ENCODE peak calls at places on chromosomes 5 and 9, in nine cellular contexts. B is heart left ventricle, Y is AG04449, E is astrocyte of the spinal cord, S is foreskin fibroblast, V is A549, O is bronchial epithelial cell, J is BE2C, C is mucosa of descending colon. T is an unnamed sample.
A peak's percentile ranks its signal among the peaks of the same experiment; 100 is the strongest.

GRCh38 chr5:95664204-95664786 is 17.7 kb downstream of the RFESD start:
- DNase-seq in B (no peak), Y (no peak), E (peak; percentile 69), S (peak; percentile 65), V (no peak), O (peak; percentile 58), J (peak; percentile 24), C (no peak), T (no peak)

GRCh38 chr5:14708551-14708950 is 44.0 kb downstream of the OTULIN start:
- DNase-seq in B (no peak), Y (no peak), E (no peak), S (no peak), V (no peak), O (no peak), J (no peak), C (no peak), T (no peak)

GRCh38 chr5:174311531-174312269 is 266.2 kb downstream of the NSG2 start:
- DNase-seq in B (peak; percentile 78), Y (no peak), E (peak; percentile 39), S (peak; percentile 71), V (peak; percentile 61), O (no peak), J (peak; percentile 92), C (peak; percentile 60), T (no peak)

GRCh38 chr9:137632432-137633161 is 13.8 kb downstream of the EHMT1 start:
- DNase-seq in B (no peak), Y (no peak), E (no peak), S (peak; percentile 49), V (no peak), O (no peak), J (no peak), C (peak; percentile 31), T (no peak)

GRCh38 chr5:59528226-59528862 is 365.2 kb downstream of the PDE4D start:
- DNase-seq in B (no peak), Y (no peak), E (no peak), S (peak; percentile 39), V (no peak), O (no peak), J (no peak), C (no peak), T (no peak)

GRCh38 chr9:28956111-28956880 is 1383.0 kb upstream of the C9orf72 start:
- DNase-seq in B (no peak), Y (no peak), E (no peak), S (no peak), V (no peak), O (no peak), J (no peak), C (no peak), T (no peak)

GRCh38 chr5:58454025-58454424 is 5.9 kb downstream of the PLK2 start:
- DNase-seq in B (no peak), Y (no peak), E (no peak), S (no peak), V (no peak), O (no peak), J (no peak), C (no peak), T (no peak)

GRCh38 chr9:81371824-81372223 is 317.5 kb downstream of the TLE1 start:
- DNase-seq in B (no peak), Y (no peak), E (no peak), S (no peak), V (no peak), O (no peak), J (no peak), C (no peak), T (no peak)

GRCh38 chr5:56974241-56974640 is 22.3 kb upstream of the MIER3 start:
- DNase-seq in B (no peak), Y (no peak), E (no peak), S (no peak), V (no peak), O (peak; percentile 32), J (no peak), C (no peak), T (no peak)

DNA sequence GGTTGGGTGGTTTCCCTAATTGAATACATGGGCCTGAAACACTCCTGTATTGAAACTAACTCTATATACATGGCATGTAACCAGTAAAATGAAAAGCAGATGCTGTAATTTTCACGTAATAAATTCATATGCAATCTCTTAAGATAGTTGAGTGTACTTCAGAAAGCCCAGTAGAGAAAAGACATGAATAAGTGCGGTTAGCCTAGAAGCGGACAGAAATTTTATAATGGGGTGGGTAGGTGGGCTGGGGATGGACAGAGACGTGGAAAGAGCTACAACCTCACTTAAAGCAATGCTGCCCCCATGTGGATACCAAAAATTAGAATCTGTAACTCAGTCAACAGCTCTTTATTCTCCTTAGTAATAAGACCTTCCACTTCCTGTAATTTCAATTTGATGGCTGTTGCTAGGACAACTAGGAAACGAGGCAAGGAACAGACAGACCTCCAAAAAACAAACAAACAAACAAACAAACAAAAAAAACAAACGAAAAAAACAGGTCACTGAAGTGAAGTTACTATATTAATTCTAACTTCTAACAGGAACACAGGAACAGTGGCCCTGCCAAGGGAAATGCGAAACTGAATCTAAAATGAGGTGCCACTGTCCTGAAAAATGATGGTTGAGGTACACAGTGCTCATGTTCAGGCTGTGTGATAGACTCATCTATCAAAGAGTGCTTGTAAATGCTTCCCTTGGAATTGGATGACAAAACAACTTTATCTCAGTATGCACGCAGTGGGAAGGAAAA is 103.4 kb upstream of the GNA14 start:
- DNase-seq in B (no peak), Y (peak; percentile 56), E (peak; percentile 87), S (peak; percentile 82), V (peak; percentile 13), O (peak; percentile 51), J (peak; percentile 72), C (no peak), T (peak; percentile 94)
- H3K4me3 ChIP-seq in B (no peak overlapping the region), Y (no peak overlapping the region), E (no peak overlapping the region), S (no peak overlapping the region), V (no peak overlapping the region), O (no peak overlapping the region), J (peak overlapping the region; percentile 25), C (no peak overlapping the region), T (no peak overlapping the region)

GRCh38 chr9:75333624-75334023 is 245.3 kb downstream of the OSTF1 start:
- DNase-seq in B (no peak), Y (no peak), E (no peak), S (no peak), V (no peak), O (no peak), J (no peak), C (no peak), T (no peak)
- TF ChIP-seq CTCF in B (peak; percentile 27), Y (no peak), E (no peak), S (no peak), V (no peak), O (no peak), J (peak; percentile 20), C (no peak), T (no peak)

GRCh38 chr5:108655750-108656450 is 91.8 kb upstream of the FER start:
- DNase-seq in B (no peak), Y (no peak), E (peak; percentile 25), S (peak; percentile 66), V (no peak), O (peak; percentile 91), J (no peak), C (no peak), T (no peak)

GRCh38 chr5:108661030-108661429 is 86.7 kb upstream of the FER start:
- DNase-seq in B (no peak), Y (no peak), E (no peak), S (no peak), V (no peak), O (no peak), J (no peak), C (no peak), T (no peak)

GRCh38 chr5:108659531-108659930 is 88.2 kb upstream of the FER start:
- DNase-seq in B (no peak), Y (no peak), E (no peak), S (no peak), V (no peak), O (no peak), J (no peak), C (no peak), T (no peak)

DNA sequence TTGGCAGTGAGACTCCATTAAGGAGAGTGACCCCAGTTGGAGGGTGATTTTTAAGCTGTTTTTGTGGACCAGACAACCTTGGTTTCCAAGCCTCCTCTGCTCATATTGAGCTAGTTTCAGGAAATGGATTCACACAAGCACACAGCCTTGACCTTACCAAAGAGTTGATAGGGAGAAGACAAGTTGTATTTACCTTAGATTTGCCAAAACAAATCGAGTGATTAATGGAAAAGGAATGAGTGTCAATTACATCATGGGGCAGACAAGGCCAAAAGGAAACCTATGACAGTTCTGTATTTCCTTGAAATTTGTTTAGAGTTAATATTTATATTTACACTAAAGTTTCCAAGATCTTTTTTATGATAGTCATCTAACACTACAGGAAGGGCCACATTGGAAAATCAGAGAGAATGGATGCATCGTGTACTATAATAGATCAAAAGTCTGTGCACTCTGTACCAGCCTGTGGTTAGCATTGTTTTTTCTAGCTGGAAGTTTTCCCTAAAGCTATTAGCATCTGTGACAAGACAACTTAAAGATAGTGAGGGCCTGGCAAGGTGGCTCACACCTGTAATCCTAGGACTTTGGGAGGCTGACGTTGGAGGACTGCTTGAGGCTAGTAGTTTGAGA is 86.0 kb upstream of the FER start:
- DNase-seq in B (no peak), Y (no peak), E (no peak), S (peak; percentile 64), V (no peak), O (peak; percentile 90), J (no peak), C (no peak), T (no peak)
- H3K4me3 ChIP-seq in B (no peak overlapping the region), Y (no peak overlapping the region), E (no peak overlapping the region), S (no peak overlapping the region), V (no peak overlapping the region), O (no peak overlapping the region), J (no peak overlapping the region), C (no peak overlapping the region), T (no peak overlapping the region)

GRCh38 chr9:70389188-70389587 is 25.3 kb downstream of the KLF9 start:
- DNase-seq in B (no peak), Y (no peak), E (no peak), S (no peak), V (no peak), O (no peak), J (no peak), C (no peak), T (no peak)

GRCh38 chr9:70389642-70390266 is 24.7 kb downstream of the KLF9 start:
- DNase-seq in B (peak; percentile 37), Y (no peak), E (peak; percentile 60), S (peak; percentile 71), V (no peak), O (peak; percentile 30), J (no peak), C (no peak), T (no peak)

GRCh38 chr9:70390922-70391321 is 23.5 kb downstream of the KLF9 start:
- DNase-seq in B (no peak), Y (no peak), E (peak; percentile 58), S (peak; percentile 50), V (no peak), O (peak; percentile 14), J (no peak), C (no peak), T (no peak)

GRCh38 chr9:70392850-70393249 is 21.6 kb downstream of the KLF9 start:
- DNase-seq in B (no peak), Y (no peak), E (no peak), S (no peak), V (no peak), O (no peak), J (no peak), C (no peak), T (no peak)

DNA sequence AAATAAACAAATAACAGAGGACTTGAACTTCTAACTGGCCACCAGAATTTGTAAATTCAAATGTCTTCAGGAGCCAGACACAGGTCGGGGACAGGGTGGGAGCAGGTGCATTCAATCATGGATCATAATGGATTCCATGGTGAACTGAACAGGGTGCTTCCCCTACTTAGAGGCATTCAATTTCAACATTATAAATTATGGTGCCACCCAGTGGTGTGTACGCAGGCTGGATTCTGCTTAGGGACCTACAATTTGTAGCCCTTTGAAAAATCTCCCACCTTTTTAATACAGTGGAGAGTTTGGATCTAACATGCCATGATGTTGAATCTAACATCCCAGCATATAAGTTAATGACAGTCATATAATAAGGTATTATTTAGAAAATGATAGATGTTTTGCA is 22.3 kb downstream of the KLF9 start:
- DNase-seq in B (no peak), Y (no peak), E (no peak), S (peak; percentile 41), V (no peak), O (peak; percentile 21), J (peak; percentile 22), C (no peak), T (no peak)
- TF ChIP-seq CTCF in B (peak; percentile 11), Y (no peak), E (peak; percentile 31), S (peak; percentile 13), V (peak; percentile 27), O (peak; percentile 1), J (peak; percentile 59), C (no peak), T (peak; percentile 14)